ENCODE peak calls at places on chromosomes 11 and 22, in eight cellular contexts. S is RWPE2, C is left cardiac atrium, V is heart right ventricle, R is putamen, J is amygdala, H is Kasumi-1, P is type B pancreatic cell. I is an unnamed sample.

GRCh38 chr11:107018902-107019493 is 722 bp upstream of the GUCY1A2 start:
- DNase-seq in J (peak; percentile 31), S (peak; percentile 71), H (peak; percentile 65), V (peak; percentile 55), R (no peak), P (peak; percentile 82), C (peak; percentile 57), I (peak; percentile 23)

GRCh38 chr22:18990355-18991137 is 54.5 kb upstream of the PRODH start:
- DNase-seq in C (no peak), R (no peak), J (no peak), V (no peak), S (no peak), H (no peak), P (no peak), I (no peak)

GRCh38 chr11:64250875-64251721 is at the start of gene PLCB3:
- DNase-seq in V (peak; percentile 40), J (no peak), R (no peak), P (no peak), C (no peak), H (peak; percentile 50), S (no peak), I (no peak)

GRCh38 chr11:124285610-124286344 is 28.0 kb downstream of the OR8D1 start:
- DNase-seq in R (no peak), J (no peak), V (no peak), S (no peak), H (no peak), P (no peak), C (no peak), I (no peak)

GRCh38 chr22:45731798-45732495 is 60.3 kb downstream of the ATXN10 start:
- DNase-seq in C (no peak), H (peak; percentile 40), J (no peak), P (no peak), V (no peak), S (no peak), R (no peak), I (no peak)

GRCh38 chr11:2325719-2326118 is 23.9 kb downstream of the TSPAN32 start:
- DNase-seq in H (no peak), P (peak; percentile 25), V (peak; percentile 62), R (no peak), S (no peak), J (no peak), C (peak; percentile 60), I (no peak)

GRCh38 chr11:8810331-8811301 is 100.4 kb upstream of the AKIP1 start:
- DNase-seq in C (peak; percentile 86), H (no peak), P (peak; percentile 81), J (peak; percentile 56), S (peak; percentile 84), V (peak; percentile 81), R (peak; percentile 79), I (peak; percentile 85)

GRCh38 chr11:18012314-18012905 is 437 bp downstream of the SERGEF start:
- DNase-seq in H (no peak), V (peak; percentile 16), J (no peak), P (no peak), R (peak; percentile 33), C (peak; percentile 24), S (no peak), I (peak; percentile 35)

GRCh38 chr22:27991586-27992293 is 72.7 kb upstream of the PITPNB start:
- DNase-seq in H (no peak), J (no peak), C (no peak), V (no peak), R (no peak), P (no peak), S (no peak), I (no peak)

GRCh38 chr11:68106165-68106940 is 14.8 kb downstream of the CHKA start:
- DNase-seq in V (no peak), C (no peak), H (no peak), P (no peak), J (no peak), R (no peak), S (no peak), I (peak; percentile 90)

GRCh38 chr11:125262825-125263218 is 98.3 kb downstream of the PKNOX2 start:
- DNase-seq in S (no peak), H (no peak), P (no peak), J (no peak), V (no peak), C (no peak), R (peak; percentile 34), I (no peak)

GRCh38 chr11:65781152-65781961 is 581 bp upstream of the AP5B1 start:
- DNase-seq in P (no peak), V (no peak), H (no peak), S (peak; percentile 54), R (no peak), J (no peak), C (peak; percentile 47), I (peak; percentile 36)

GRCh38 chr11:69321877-69322350 is 28.0 kb downstream of the MYEOV start:
- DNase-seq in S (peak; percentile 38), R (no peak), C (no peak), V (no peak), P (no peak), J (no peak), H (no peak), I (no peak)

GRCh38 chr11:106133529-106133928 is 56.1 kb downstream of the AASDHPPT start:
- DNase-seq in R (no peak), S (no peak), P (no peak), V (no peak), C (no peak), H (peak; percentile 7), J (no peak), I (no peak)

GRCh38 chr11:14388352-14388751 is 29.4 kb upstream of the RRAS2 start:
- DNase-seq in V (no peak), S (no peak), H (no peak), C (no peak), R (no peak), J (no peak), P (no peak), I (no peak)

GRCh38 chr22:29641781-29642355 is 38.4 kb downstream of the NF2 start:
- DNase-seq in H (no peak), P (no peak), S (no peak), C (no peak), J (no peak), R (no peak), V (no peak), I (no peak)

GRCh38 chr11:86749376-86749775 is 51.0 kb upstream of the PRSS23 start:
- DNase-seq in P (no peak), V (no peak), J (no peak), S (no peak), R (no peak), H (no peak), C (no peak), I (no peak)

GRCh38 chr11:73402834-73403185 is 26.6 kb downstream of the RELT start:
- DNase-seq in H (peak; percentile 46), V (no peak), C (no peak), R (no peak), P (no peak), J (no peak), S (no peak), I (no peak)

GRCh38 chr11:122146475-122146874 is 30.5 kb upstream of the BLID start:
- DNase-seq in R (no peak), V (no peak), J (no peak), C (no peak), P (no peak), H (no peak), S (no peak), I (no peak)

GRCh38 chr11:45073575-45074225 is 72.7 kb upstream of the PRDM11 start:
- DNase-seq in J (no peak), S (no peak), R (no peak), V (no peak), P (no peak), H (peak; percentile 15), C (no peak), I (no peak)

GRCh38 chr11:86954288-86955110 is 696 bp downstream of the FZD4 start:
- DNase-seq in J (no peak), R (no peak), V (peak; percentile 60), S (no peak), C (peak; percentile 60), P (no peak), H (no peak), I (peak; percentile 41)

GRCh38 chr11:15625691-15626090 is 511.0 kb downstream of the INSC start:
- DNase-seq in R (no peak), H (no peak), S (no peak), V (no peak), J (no peak), P (no peak), C (no peak), I (no peak)

GRCh38 chr22:37244114-37244921 is at the start of gene RAC2:
- DNase-seq in P (no peak), H (peak; percentile 94), V (peak; percentile 42), J (peak; percentile 12), S (peak; percentile 89), C (peak; percentile 72), R (no peak), I (peak; percentile 88)

GRCh38 chr11:14907411-14908213 is 15.6 kb upstream of the CYP2R1 start:
- DNase-seq in J (peak; percentile 40), V (peak; percentile 64), C (peak; percentile 85), R (no peak), S (no peak), H (peak; percentile 43), P (peak; percentile 80), I (peak; percentile 89)

GRCh38 chr11:64718780-64719124 is 4.2 kb downstream of the NRXN2 start:
- DNase-seq in P (no peak), C (no peak), V (no peak), H (no peak), J (no peak), R (no peak), S (no peak), I (no peak)

I was measured in colonic mucosa.